ENCODE peak calls at places on chromosomes 6 and 20, in ten cellular contexts. Z, R, T, K, H, U, X, Y, V and O are unnamed samples.

GRCh38 chr20:23147964-23148720 is 62.0 kb upstream of the CD93 start:
- DNase-seq in Z (peak; percentile 70), R (peak; percentile 73), T (no peak), K (peak; percentile 96), H (peak; percentile 71), U (no peak), X (no peak), Y (no peak), V (peak; percentile 95), O (no peak)

GRCh38 chr6:121485359-121485809 is 49.9 kb downstream of the GJA1 start:
- DNase-seq in Z (no peak), R (no peak), T (no peak), K (no peak), H (peak; percentile 12), U (no peak), X (no peak), Y (no peak), V (no peak), O (no peak)

GRCh38 chr6:75210885-75211739 is 5.3 kb upstream of the COL12A1 start:
- DNase-seq in Z (peak; percentile 87), R (peak; percentile 53), T (no peak), K (peak; percentile 47), H (peak; percentile 67), U (no peak), X (no peak), Y (peak; percentile 64), V (peak; percentile 69), O (peak; percentile 9)

GRCh38 chr6:139439278-139439813 is 64.9 kb upstream of the CITED2 start:
- DNase-seq in Z (no peak), R (no peak), T (no peak), K (peak; percentile 60), H (no peak), U (no peak), X (no peak), Y (no peak), V (no peak), O (no peak)

GRCh38 chr20:47792021-47792618 is 6.8 kb upstream of the SULF2 start:
- DNase-seq in Z (no peak), R (peak; percentile 84), T (no peak), K (peak; percentile 95), H (peak; percentile 57), U (no peak), X (no peak), Y (no peak), V (peak; percentile 94), O (no peak)

GRCh38 chr6:161264181-161264580 is 9.7 kb downstream of the AGPAT4 start:
- DNase-seq in Z (no peak), R (no peak), T (no peak), K (no peak), H (no peak), U (no peak), X (no peak), Y (no peak), V (no peak), O (no peak)

GRCh38 chr6:121549741-121550140 is 114.3 kb downstream of the GJA1 start:
- DNase-seq in Z (no peak), R (peak; percentile 66), T (no peak), K (peak; percentile 65), H (peak; percentile 79), U (no peak), X (no peak), Y (no peak), V (no peak), O (no peak)

GRCh38 chr20:47358052-47358671 is 1.7 kb upstream of the ZMYND8 start:
- DNase-seq in Z (peak; percentile 61), R (no peak), T (no peak), K (no peak), H (no peak), U (no peak), X (no peak), Y (no peak), V (no peak), O (no peak)

GRCh38 chr6:28585335-28585734 is 59.7 kb downstream of the GPX5 start:
- DNase-seq in Z (peak; percentile 62), R (no peak), T (no peak), K (peak; percentile 65), H (peak; percentile 68), U (no peak), X (no peak), Y (no peak), V (no peak), O (no peak)

GRCh38 chr20:46557231-46557956 is 6.9 kb upstream of the OCSTAMP start:
- DNase-seq in Z (no peak), R (peak; percentile 77), T (no peak), K (no peak), H (peak; percentile 42), U (no peak), X (peak; percentile 33), Y (no peak), V (peak; percentile 67), O (no peak)

GRCh38 chr6:70124443-70124842 is 178.4 kb downstream of the COL9A1 start:
- DNase-seq in Z (no peak), R (no peak), T (no peak), K (no peak), H (no peak), U (no peak), X (no peak), Y (no peak), V (no peak), O (no peak)

GRCh38 chr20:56731496-56731895 is 102.4 kb downstream of the TFAP2C start:
- DNase-seq in Z (no peak), R (no peak), T (no peak), K (no peak), H (no peak), U (no peak), X (no peak), Y (no peak), V (no peak), O (no peak)

GRCh38 chr6:170271771-170272314 is 19.0 kb downstream of the DLL1 start:
- DNase-seq in Z (peak; percentile 7), R (no peak), T (no peak), K (no peak), H (no peak), U (no peak), X (peak; percentile 82), Y (no peak), V (no peak), O (no peak)

GRCh38 chr6:35052694-35053565 is 88.2 kb downstream of the TCP11 start:
- DNase-seq in Z (no peak), R (no peak), T (no peak), K (no peak), H (no peak), U (peak; percentile 50), X (no peak), Y (no peak), V (peak; percentile 79), O (no peak)

GRCh38 chr20:59258103-59258705 is 42.2 kb upstream of the EDN3 start:
- DNase-seq in Z (peak; percentile 83), R (no peak), T (no peak), K (no peak), H (no peak), U (no peak), X (no peak), Y (no peak), V (no peak), O (no peak)

GRCh38 chr6:112321882-112322508 is 25.1 kb upstream of the RFPL4B start:
- DNase-seq in Z (no peak), R (no peak), T (no peak), K (no peak), H (no peak), U (no peak), X (no peak), Y (no peak), V (no peak), O (no peak)

GRCh38 chr6:20693466-20694063 is 159.3 kb downstream of the CDKAL1 start:
- DNase-seq in Z (peak; percentile 84), R (peak; percentile 15), T (no peak), K (no peak), H (peak; percentile 6), U (no peak), X (no peak), Y (no peak), V (no peak), O (no peak)

GRCh38 chr6:1766663-1767062 is 156.9 kb downstream of the FOXC1 start:
- DNase-seq in Z (no peak), R (no peak), T (no peak), K (no peak), H (no peak), U (no peak), X (no peak), Y (no peak), V (no peak), O (no peak)

GRCh38 chr6:13538084-13538483 is 36.3 kb upstream of the SIRT5 start:
- DNase-seq in Z (peak; percentile 72), R (peak; percentile 72), T (no peak), K (peak; percentile 46), H (peak; percentile 34), U (no peak), X (no peak), Y (no peak), V (no peak), O (no peak)

GRCh38 chr20:22795455-22795854 is 211.1 kb upstream of the FOXA2 start:
- DNase-seq in Z (no peak), R (no peak), T (no peak), K (no peak), H (no peak), U (no peak), X (no peak), Y (no peak), V (no peak), O (no peak)

GRCh38 chr6:100163035-100163434 is 169.0 kb upstream of the MCHR2 start:
- DNase-seq in Z (no peak), R (no peak), T (no peak), K (no peak), H (no peak), U (no peak), X (no peak), Y (no peak), V (no peak), O (no peak)

GRCh38 chr6:33585403-33586107 is 5.5 kb upstream of the BAK1 start:
- DNase-seq in Z (peak; percentile 92), R (peak; percentile 74), T (no peak), K (peak; percentile 54), H (peak; percentile 36), U (peak; percentile 55), X (peak; percentile 93), Y (peak; percentile 78), V (peak; percentile 92), O (no peak)

GRCh38 chr6:143804835-143805239 is 38.3 kb upstream of the LTV1 start:
- DNase-seq in Z (no peak), R (no peak), T (no peak), K (no peak), H (no peak), U (no peak), X (no peak), Y (no peak), V (no peak), O (no peak)

GRCh38 chr20:34709836-34710567 is 5.9 kb downstream of the TP53INP2 start:
- DNase-seq in Z (peak; percentile 89), R (peak; percentile 71), T (peak; percentile 13), K (no peak), H (peak; percentile 14), U (peak; percentile 82), X (no peak), Y (peak; percentile 36), V (peak; percentile 80), O (peak; percentile 26)

GRCh38 chr6:165974817-165975216 is 192.8 kb downstream of the TBXT start:
- DNase-seq in Z (no peak), R (no peak), T (no peak), K (no peak), H (no peak), U (no peak), X (no peak), Y (no peak), V (no peak), O (no peak)

GRCh38 chr20:34988176-34988540 is 32.5 kb downstream of the MYH7B start:
- DNase-seq in Z (peak; percentile 9), R (no peak), T (no peak), K (no peak), H (peak; percentile 6), U (no peak), X (no peak), Y (no peak), V (no peak), O (no peak)

GRCh38 chr6:141244366-141244765 is 888.4 kb upstream of the GJE1 start:
- DNase-seq in Z (no peak), R (no peak), T (no peak), K (no peak), H (no peak), U (no peak), X (no peak), Y (no peak), V (no peak), O (no peak)

GRCh38 chr6:110660066-110660655 is 155.1 kb downstream of the CDK19 start:
- DNase-seq in Z (no peak), R (no peak), T (no peak), K (no peak), H (no peak), U (no peak), X (no peak), Y (no peak), V (no peak), O (no peak)